ENCODE peak calls at places on chromosomes 7 and 10, in seven cellular contexts. One of them, this sample, is unnamed.

GRCh38 chr7:35379481-35379880 is 125.6 kb upstream of the TBX20 start:
- DNase-seq in uterus: no peak
- DNase-seq in IMR-90: no peak
- DNase-seq in fibroblast of lung: no peak
- DNase-seq in fibroblast of mammary gland: no peak
- DNase-seq in Peyer's patch: no peak
- DNase-seq in Panc1: no peak
- DNase-seq in this sample: no peak

GRCh38 chr7:139699640-139700504 is 77.9 kb downstream of the HIPK2 start:
- DNase-seq in uterus: no peak
- DNase-seq in IMR-90: no peak
- DNase-seq in fibroblast of lung: peak
- DNase-seq in fibroblast of mammary gland: no peak
- DNase-seq in Peyer's patch: no peak
- DNase-seq in Panc1: no peak
- DNase-seq in this sample: no peak

GRCh38 chr10:2214035-2214434 is 476.7 kb upstream of the ADARB2 start:
- DNase-seq in uterus: no peak
- DNase-seq in IMR-90: no peak
- DNase-seq in fibroblast of lung: peak
- DNase-seq in fibroblast of mammary gland: no peak
- DNase-seq in Peyer's patch: no peak
- DNase-seq in Panc1: no peak
- DNase-seq in this sample: no peak

GRCh38 chr7:95066736-95067530 is 159.5 kb downstream of the PPP1R9A start:
- DNase-seq in uterus: no peak
- DNase-seq in IMR-90: peak
- DNase-seq in fibroblast of lung: peak
- DNase-seq in fibroblast of mammary gland: peak
- DNase-seq in Peyer's patch: no peak
- DNase-seq in Panc1: no peak
- DNase-seq in this sample: no peak

GRCh38 chr10:34850036-34850435 is 34.9 kb upstream of the PARD3 start:
- DNase-seq in uterus: no peak
- DNase-seq in IMR-90: no peak
- DNase-seq in fibroblast of lung: no peak
- DNase-seq in fibroblast of mammary gland: no peak
- DNase-seq in Peyer's patch: no peak
- DNase-seq in Panc1: no peak
- DNase-seq in this sample: no peak

GRCh38 chr10:86967481-86967941 is 771 bp upstream of the ADIRF start:
- DNase-seq in uterus: no peak
- DNase-seq in IMR-90: no peak
- DNase-seq in fibroblast of lung: no peak
- DNase-seq in fibroblast of mammary gland: no peak
- DNase-seq in Peyer's patch: peak
- DNase-seq in Panc1: no peak
- DNase-seq in this sample: no peak

GRCh38 chr7:132155715-132156114 is 420.6 kb downstream of the PLXNA4 start:
- DNase-seq in uterus: no peak
- DNase-seq in IMR-90: no peak
- DNase-seq in fibroblast of lung: no peak
- DNase-seq in fibroblast of mammary gland: no peak
- DNase-seq in Peyer's patch: no peak
- DNase-seq in Panc1: no peak
- DNase-seq in this sample: no peak

GRCh38 chr7:11343818-11344413 is 370.2 kb downstream of the PHF14 start:
- DNase-seq in uterus: no peak
- DNase-seq in IMR-90: peak
- DNase-seq in fibroblast of lung: peak
- DNase-seq in fibroblast of mammary gland: peak
- DNase-seq in Peyer's patch: no peak
- DNase-seq in Panc1: peak
- DNase-seq in this sample: no peak

GRCh38 chr10:103080891-103081581 is 112.0 kb downstream of the NT5C2 start:
- DNase-seq in uterus: no peak
- DNase-seq in IMR-90: no peak
- DNase-seq in fibroblast of lung: no peak
- DNase-seq in fibroblast of mammary gland: no peak
- DNase-seq in Peyer's patch: no peak
- DNase-seq in Panc1: no peak
- DNase-seq in this sample: no peak

GRCh38 chr7:134605978-134606923 is 40.4 kb upstream of the BPGM start:
- DNase-seq in uterus: peak
- DNase-seq in IMR-90: peak
- DNase-seq in fibroblast of lung: peak
- DNase-seq in fibroblast of mammary gland: peak
- DNase-seq in Peyer's patch: peak
- DNase-seq in Panc1: no peak
- DNase-seq in this sample: peak

GRCh38 chr10:2887391-2888070 is 179.8 kb upstream of the PFKP start:
- DNase-seq in uterus: no peak
- DNase-seq in IMR-90: no peak
- DNase-seq in fibroblast of lung: no peak
- DNase-seq in fibroblast of mammary gland: no peak
- DNase-seq in Peyer's patch: no peak
- DNase-seq in Panc1: no peak
- DNase-seq in this sample: no peak

GRCh38 chr7:1691601-1692499 is 21.8 kb downstream of the ELFN1 start:
- DNase-seq in uterus: no peak
- DNase-seq in IMR-90: no peak
- DNase-seq in fibroblast of lung: peak
- DNase-seq in fibroblast of mammary gland: no peak
- DNase-seq in Peyer's patch: no peak
- DNase-seq in Panc1: no peak
- DNase-seq in this sample: peak

GRCh38 chr10:14200645-14201534 is 129.8 kb downstream of the FRMD4A start:
- DNase-seq in uterus: no peak
- DNase-seq in IMR-90: peak
- DNase-seq in fibroblast of lung: peak
- DNase-seq in fibroblast of mammary gland: no peak
- DNase-seq in Peyer's patch: no peak
- DNase-seq in Panc1: no peak
- DNase-seq in this sample: peak

GRCh38 chr7:158963780-158964222 is 107.4 kb downstream of the DYNC2I1 start:
- DNase-seq in uterus: no peak
- DNase-seq in IMR-90: no peak
- DNase-seq in fibroblast of lung: no peak
- DNase-seq in fibroblast of mammary gland: no peak
- DNase-seq in Peyer's patch: no peak
- DNase-seq in Panc1: no peak
- DNase-seq in this sample: no peak

GRCh38 chr10:100744980-100745881 is at the start of gene PAX2:
- DNase-seq in uterus: no peak
- DNase-seq in IMR-90: no peak
- DNase-seq in fibroblast of lung: no peak
- DNase-seq in fibroblast of mammary gland: no peak
- DNase-seq in Peyer's patch: no peak
- DNase-seq in Panc1: no peak
- DNase-seq in this sample: no peak

GRCh38 chr10:49512121-49512809 is 26.7 kb downstream of the ERCC6 start:
- DNase-seq in uterus: no peak
- DNase-seq in IMR-90: peak
- DNase-seq in fibroblast of lung: peak
- DNase-seq in fibroblast of mammary gland: peak
- DNase-seq in Peyer's patch: no peak
- DNase-seq in Panc1: peak
- DNase-seq in this sample: peak

GRCh38 chr10:119658274-119658673 is 7.1 kb downstream of the BAG3 start:
- DNase-seq in uterus: peak
- DNase-seq in IMR-90: peak
- DNase-seq in fibroblast of lung: peak
- DNase-seq in fibroblast of mammary gland: peak
- DNase-seq in Peyer's patch: peak
- DNase-seq in Panc1: no peak
- DNase-seq in this sample: peak

GRCh38 chr7:32785365-32785764 is 106.2 kb downstream of the KBTBD2 start:
- DNase-seq in uterus: no peak
- DNase-seq in IMR-90: no peak
- DNase-seq in fibroblast of lung: no peak
- DNase-seq in fibroblast of mammary gland: no peak
- DNase-seq in Peyer's patch: no peak
- DNase-seq in Panc1: no peak
- DNase-seq in this sample: no peak

GRCh38 chr7:447523-447922 is 72.1 kb downstream of the PDGFA start:
- DNase-seq in uterus: no peak
- DNase-seq in IMR-90: no peak
- DNase-seq in fibroblast of lung: no peak
- DNase-seq in fibroblast of mammary gland: no peak
- DNase-seq in Peyer's patch: no peak
- DNase-seq in Panc1: no peak
- DNase-seq in this sample: no peak

GRCh38 chr10:77973276-77973675 is 46.7 kb upstream of the DLG5 start:
- DNase-seq in uterus: no peak
- DNase-seq in IMR-90: no peak
- DNase-seq in fibroblast of lung: no peak
- DNase-seq in fibroblast of mammary gland: no peak
- DNase-seq in Peyer's patch: no peak
- DNase-seq in Panc1: no peak
- DNase-seq in this sample: no peak

GRCh38 chr7:27686315-27686714 is 23.6 kb upstream of the HIBADH start:
- DNase-seq in uterus: no peak
- DNase-seq in IMR-90: no peak
- DNase-seq in fibroblast of lung: peak
- DNase-seq in fibroblast of mammary gland: peak
- DNase-seq in Peyer's patch: no peak
- DNase-seq in Panc1: no peak
- DNase-seq in this sample: no peak

GRCh38 chr7:122846591-122846990 is 39.7 kb downstream of the CADPS2 start:
- DNase-seq in uterus: no peak
- DNase-seq in IMR-90: no peak
- DNase-seq in fibroblast of lung: no peak
- DNase-seq in fibroblast of mammary gland: no peak
- DNase-seq in Peyer's patch: no peak
- DNase-seq in Panc1: no peak
- DNase-seq in this sample: no peak

GRCh38 chr7:9082203-9082602 is 648.8 kb downstream of the NXPH1 start:
- DNase-seq in uterus: no peak
- DNase-seq in IMR-90: no peak
- DNase-seq in fibroblast of lung: no peak
- DNase-seq in fibroblast of mammary gland: no peak
- DNase-seq in Peyer's patch: no peak
- DNase-seq in Panc1: no peak
- DNase-seq in this sample: no peak

DNA sequence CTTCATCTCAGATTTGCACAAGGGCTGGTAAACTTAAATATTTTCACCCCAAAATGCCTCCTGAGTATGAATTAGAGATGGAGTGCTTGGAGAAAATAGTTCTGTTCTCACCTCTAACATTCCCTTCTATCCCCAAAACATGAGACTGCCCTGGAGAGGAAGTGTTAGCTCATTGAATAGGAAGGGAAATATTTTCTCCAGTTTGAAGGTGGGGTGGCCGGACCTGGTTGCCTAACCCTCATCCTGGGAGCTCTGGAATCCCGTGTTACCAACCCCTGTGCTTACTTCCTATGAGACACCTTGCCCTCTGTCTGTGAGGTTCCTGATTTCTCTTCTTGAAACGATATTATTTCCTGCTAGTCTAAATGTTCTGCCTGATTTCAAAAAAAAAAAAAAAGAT is 782 bp downstream of the IFIT2 start:
- DNase-seq in uterus: no peak
- DNase-seq in IMR-90: no peak
- DNase-seq in fibroblast of lung: no peak
- DNase-seq in fibroblast of mammary gland: no peak
- DNase-seq in Peyer's patch: peak
- DNase-seq in Panc1: no peak
- DNase-seq in this sample: no peak
- H3K4me3 ChIP-seq in uterus: peak
- H3K4me3 ChIP-seq in IMR-90: no peak
- H3K4me3 ChIP-seq in fibroblast of lung: peak
- H3K4me3 ChIP-seq in fibroblast of mammary gland: peak
- H3K4me3 ChIP-seq in Peyer's patch: peak
- H3K4me3 ChIP-seq in Panc1: peak
- H3K4me3 ChIP-seq in this sample: no peak

DNA sequence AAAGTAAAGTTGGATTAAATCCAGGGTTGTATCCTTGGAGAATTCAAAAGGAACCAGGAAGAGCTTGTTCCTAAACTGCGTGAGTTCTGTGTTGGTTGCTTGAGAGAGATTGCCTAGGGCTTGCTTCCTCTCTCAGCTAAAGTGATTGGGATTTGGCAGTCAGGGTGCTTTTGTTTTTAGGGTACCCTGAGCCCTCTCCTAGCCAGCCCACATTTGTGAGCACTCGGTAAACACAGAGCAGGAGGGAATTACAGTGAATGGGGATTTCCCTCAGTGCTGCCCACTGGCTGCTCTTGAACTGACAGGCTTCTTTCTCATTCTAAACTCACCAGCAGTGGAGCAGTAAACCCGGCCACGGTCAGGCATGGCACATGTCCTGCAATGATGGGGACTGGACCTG is 146.9 kb downstream of the TPST1 start:
- DNase-seq in uterus: no peak
- DNase-seq in IMR-90: no peak
- DNase-seq in fibroblast of lung: no peak
- DNase-seq in fibroblast of mammary gland: peak
- DNase-seq in Peyer's patch: no peak
- DNase-seq in Panc1: no peak
- DNase-seq in this sample: peak
- TF ChIP-seq CTCF in uterus: no peak
- TF ChIP-seq CTCF in IMR-90: no peak
- TF ChIP-seq CTCF in fibroblast of lung: no peak
- TF ChIP-seq CTCF in fibroblast of mammary gland: no peak
- TF ChIP-seq CTCF in Peyer's patch: no peak
- TF ChIP-seq CTCF in Panc1: no peak
- TF ChIP-seq CTCF in this sample: no peak

GRCh38 chr7:74579800-74580685 is 77.5 kb upstream of the GTF2I start:
- DNase-seq in uterus: no peak
- DNase-seq in IMR-90: peak
- DNase-seq in fibroblast of lung: peak
- DNase-seq in fibroblast of mammary gland: peak
- DNase-seq in Peyer's patch: no peak
- DNase-seq in Panc1: no peak
- DNase-seq in this sample: no peak
- H3K4me3 ChIP-seq in uterus: no peak
- H3K4me3 ChIP-seq in IMR-90: no peak
- H3K4me3 ChIP-seq in fibroblast of lung: no peak
- H3K4me3 ChIP-seq in fibroblast of mammary gland: no peak
- H3K4me3 ChIP-seq in Peyer's patch: no peak
- H3K4me3 ChIP-seq in Panc1: no peak
- H3K4me3 ChIP-seq in this sample: no peak

DNA sequence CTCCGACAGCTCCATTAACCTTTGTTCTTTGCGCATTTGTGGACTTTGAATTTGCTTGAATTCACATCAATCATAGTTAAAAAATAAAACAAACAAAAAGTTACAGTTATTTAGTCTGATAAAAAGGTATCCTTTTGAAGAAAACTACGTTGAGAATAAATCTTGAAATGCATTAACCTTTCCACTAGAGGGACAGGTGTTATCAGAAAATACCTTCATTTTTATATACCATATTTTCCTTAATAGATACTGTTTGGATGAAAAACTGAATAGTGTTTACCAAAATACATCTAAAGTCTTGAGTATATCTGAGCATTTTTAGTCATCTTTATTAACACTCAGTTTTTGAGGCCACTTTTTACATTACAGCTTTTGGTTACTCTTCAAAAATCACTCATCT is 371.9 kb downstream of the ZWINT start:
- DNase-seq in uterus: no peak
- DNase-seq in IMR-90: no peak
- DNase-seq in fibroblast of lung: no peak
- DNase-seq in fibroblast of mammary gland: no peak
- DNase-seq in Peyer's patch: no peak
- DNase-seq in Panc1: no peak
- DNase-seq in this sample: no peak
- TF ChIP-seq CTCF in uterus: no peak
- TF ChIP-seq CTCF in IMR-90: no peak
- TF ChIP-seq CTCF in fibroblast of lung: no peak
- TF ChIP-seq CTCF in fibroblast of mammary gland: no peak
- TF ChIP-seq CTCF in Peyer's patch: no peak
- TF ChIP-seq CTCF in Panc1: no peak
- TF ChIP-seq CTCF in this sample: no peak

GRCh38 chr7:7761974-7762769 is 43.8 kb upstream of the RPA3 start:
- DNase-seq in uterus: no peak
- DNase-seq in IMR-90: peak
- DNase-seq in fibroblast of lung: peak
- DNase-seq in fibroblast of mammary gland: peak
- DNase-seq in Peyer's patch: no peak
- DNase-seq in Panc1: peak
- DNase-seq in this sample: no peak
- H3K4me3 ChIP-seq in uterus: peak
- H3K4me3 ChIP-seq in IMR-90: peak
- H3K4me3 ChIP-seq in fibroblast of lung: peak
- H3K4me3 ChIP-seq in fibroblast of mammary gland: peak
- H3K4me3 ChIP-seq in Peyer's patch: peak
- H3K4me3 ChIP-seq in Panc1: peak
- H3K4me3 ChIP-seq in this sample: no peak